ENCODE peak calls at places on chromosomes 7 and 10, in five cellular contexts. B, K, G, W and Z are unnamed samples.

GRCh38 chr7:2609001-2609411 is 22.8 kb upstream of the TTYH3 start:
- DNase-seq in B (no peak), K (no peak), G (no peak), W (no peak), Z (no peak)

GRCh38 chr10:6178581-6178980 is 24.2 kb upstream of the PFKFB3 start:
- DNase-seq in B (no peak), K (no peak), G (no peak), W (no peak), Z (no peak)

GRCh38 chr7:91974066-91974465 is 33.4 kb downstream of the AKAP9 start:
- DNase-seq in B (no peak), K (no peak), G (no peak), W (no peak), Z (no peak)

GRCh38 chr10:132918617-132919373 is 23.6 kb downstream of the CFAP46 start:
- DNase-seq in B (no peak), K (no peak), G (no peak), W (no peak), Z (no peak)

GRCh38 chr10:117609095-117609821 is 66.7 kb downstream of the EMX2 start:
- DNase-seq in B (no peak), K (peak), G (no peak), W (peak), Z (peak)

GRCh38 chr7:116630357-116630756 is 41.6 kb upstream of the MET start:
- DNase-seq in B (no peak), K (no peak), G (no peak), W (no peak), Z (no peak)

GRCh38 chr10:123142701-123143161 is 5.2 kb upstream of the HMX2 start:
- DNase-seq in B (no peak), K (no peak), G (no peak), W (no peak), Z (no peak)

GRCh38 chr7:74683799-74684198 is 26.3 kb downstream of the GTF2I start:
- DNase-seq in B (no peak), K (no peak), G (no peak), W (no peak), Z (no peak)

GRCh38 chr7:2530076-2530967 is 10.7 kb downstream of the LFNG start:
- DNase-seq in B (no peak), K (peak), G (no peak), W (peak), Z (no peak)

GRCh38 chr10:6120691-6121090 is 31.9 kb downstream of the RBM17 start:
- DNase-seq in B (no peak), K (no peak), G (no peak), W (peak), Z (no peak)

GRCh38 chr10:16993186-16993585 is 136.4 kb downstream of the CUBN start:
- DNase-seq in B (no peak), K (no peak), G (no peak), W (no peak), Z (no peak)

GRCh38 chr7:67644149-67644548 is 647.5 kb downstream of the TYW1 start:
- DNase-seq in B (no peak), K (no peak), G (no peak), W (no peak), Z (no peak)

GRCh38 chr7:4699897-4700296 is 17.8 kb downstream of the FOXK1 start:
- DNase-seq in B (peak), K (no peak), G (no peak), W (no peak), Z (no peak)

GRCh38 chr7:102297487-102298218 is 11.0 kb downstream of the SH2B2 start:
- DNase-seq in B (no peak), K (no peak), G (no peak), W (no peak), Z (no peak)

GRCh38 chr7:122059516-122059915 is 84.5 kb downstream of the AASS start:
- DNase-seq in B (no peak), K (no peak), G (no peak), W (no peak), Z (no peak)

GRCh38 chr10:120970595-120971529 is 119.7 kb downstream of the WDR11 start:
- DNase-seq in B (no peak), K (no peak), G (no peak), W (no peak), Z (no peak)